ENCODE peak calls at places on chromosomes 7 and 10, in ten cellular contexts. E is fibroblast of the aortic adventitia; J is CD8-positive, alpha-beta T cell; N is left lung; X is HepG2; A is right lobe of liver; Q is mesendoderm; F is astrocyte; D is CD8-positive, alpha-beta memory T cell; Z is upper lobe of right lung. L is an unnamed sample.

GRCh38 chr7:157211710-157212109 is 73.0 kb downstream of the UBE3C start:
- DNase-seq in E (peak; percentile 45), D (no peak), N (no peak), A (no peak), X (no peak), Z (no peak), F (peak; percentile 94), J (no peak), Q (no peak), L (no peak)

GRCh38 chr7:155790666-155791065 is 21.6 kb downstream of the SHH start:
- DNase-seq in E (no peak), Q (no peak), A (no peak), D (no peak), Z (no peak), F (no peak), J (no peak), N (no peak), X (no peak), L (peak; percentile 21)

GRCh38 chr10:30639946-30640786 is 10.6 kb upstream of the LYZL2 start:
- DNase-seq in E (peak; percentile 86), J (no peak), N (no peak), Q (peak; percentile 60), Z (no peak), X (peak; percentile 53), A (no peak), D (peak; percentile 6), F (peak; percentile 36), L (no peak)

GRCh38 chr10:86356306-86356705 is 10.3 kb downstream of the GRID1 start:
- DNase-seq in Z (no peak), F (no peak), N (no peak), X (no peak), Q (no peak), D (no peak), E (no peak), A (no peak), J (no peak), L (peak; percentile 69)

GRCh38 chr10:34491666-34492065 is 323.4 kb downstream of the PARD3 start:
- DNase-seq in N (no peak), Z (no peak), A (no peak), X (no peak), D (no peak), J (no peak), F (peak; percentile 6), E (no peak), Q (no peak), L (no peak)

GRCh38 chr7:27082171-27082570 is 13.6 kb downstream of the HOXA1 start:
- DNase-seq in X (no peak), N (no peak), D (no peak), A (no peak), E (no peak), F (no peak), Z (no peak), J (no peak), Q (no peak), L (no peak)

GRCh38 chr7:133139350-133139749 is 57.5 kb upstream of the CHCHD3 start:
- DNase-seq in J (no peak), N (no peak), A (no peak), X (peak; percentile 52), Z (no peak), E (peak; percentile 50), D (no peak), Q (peak; percentile 89), F (peak; percentile 35), L (no peak)

GRCh38 chr7:77258593-77258992 is 59.0 kb upstream of the FGL2 start:
- DNase-seq in N (no peak), Z (no peak), A (no peak), Q (no peak), J (no peak), E (no peak), F (no peak), D (no peak), X (no peak), L (no peak)

GRCh38 chr10:92656266-92656961 is 33.3 kb upstream of the HHEX start:
- DNase-seq in Q (no peak), Z (no peak), X (no peak), N (no peak), A (no peak), J (no peak), D (no peak), F (no peak), E (no peak), L (no peak)

GRCh38 chr7:80135306-80136104 is 874 bp downstream of the GNAI1 start:
- DNase-seq in E (peak; percentile 43), D (no peak), J (peak; percentile 56), A (no peak), N (no peak), Q (peak; percentile 53), Z (no peak), F (peak; percentile 26), X (no peak), L (no peak)

GRCh38 chr10:45424668-45425404 is 50.8 kb downstream of the ALOX5 start:
- DNase-seq in X (no peak), D (no peak), Z (peak; percentile 57), F (no peak), A (no peak), J (no peak), E (no peak), N (peak; percentile 66), Q (no peak), L (peak; percentile 80)

GRCh38 chr10:61786728-61787127 is 114.8 kb upstream of the ARID5B start:
- DNase-seq in X (no peak), N (no peak), J (no peak), F (peak; percentile 81), Z (no peak), E (peak; percentile 91), Q (no peak), A (no peak), D (no peak), L (no peak)

GRCh38 chr10:62718585-62718984 is 85.9 kb upstream of the ADO start:
- DNase-seq in J (no peak), D (no peak), Q (no peak), E (no peak), F (no peak), A (no peak), X (peak; percentile 53), Z (no peak), N (no peak), L (no peak)

GRCh38 chr10:78634389-78634815 is 434.4 kb upstream of the ZMIZ1 start:
- DNase-seq in Z (no peak), D (no peak), Q (peak; percentile 83), A (no peak), J (no peak), N (no peak), X (no peak), E (peak; percentile 76), F (peak; percentile 76), L (no peak)

GRCh38 chr10:58237014-58237830 is 30.5 kb downstream of the IPMK start:
- DNase-seq in D (no peak), A (no peak), N (no peak), J (no peak), E (peak; percentile 90), F (peak; percentile 95), Z (no peak), X (peak; percentile 78), Q (peak; percentile 70), L (no peak)
- H3K4me3 ChIP-seq in D (no peak overlapping the region), A (no peak overlapping the region), N (no peak overlapping the region), J (no peak overlapping the region), E (no peak overlapping the region), F (no peak overlapping the region), Z (no peak overlapping the region), X (no peak overlapping the region), Q (no peak overlapping the region), L (no peak overlapping the region)

DNA sequence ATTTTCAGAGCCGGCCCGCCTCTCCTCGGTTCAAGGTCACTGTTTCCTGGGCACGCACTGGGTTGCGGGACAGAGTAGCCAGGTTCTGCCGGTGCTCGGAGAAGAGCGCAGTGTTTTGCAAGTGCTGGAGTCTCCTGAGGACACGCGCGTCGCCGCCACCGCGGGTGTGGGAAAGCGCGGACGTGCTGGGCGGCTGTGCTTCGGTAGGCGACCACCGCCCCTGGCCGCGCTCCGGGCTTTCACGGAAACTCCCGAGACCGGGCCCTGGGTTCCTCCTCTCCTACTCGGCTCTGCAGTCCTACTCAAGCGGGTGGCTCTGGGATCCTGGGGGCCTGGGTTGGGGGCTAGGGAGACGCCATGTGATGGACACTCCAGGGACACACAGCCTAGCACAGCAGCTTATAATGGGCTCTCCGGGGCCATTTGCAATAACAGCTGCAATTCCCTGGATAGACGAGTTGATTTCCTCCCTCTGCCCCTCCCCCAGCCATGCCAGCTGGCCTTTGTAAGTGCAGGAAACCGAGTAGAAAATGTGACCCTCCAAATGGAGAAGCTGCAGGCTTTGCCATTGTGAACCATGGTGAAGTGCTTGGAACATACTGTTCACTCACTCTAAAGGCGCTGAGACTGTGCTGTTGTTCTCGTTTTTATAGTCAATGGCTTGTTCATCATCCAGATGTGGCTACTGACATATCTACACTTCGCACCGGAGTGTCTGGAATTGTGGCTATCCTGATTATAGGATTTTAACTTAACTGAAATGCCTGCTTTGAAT is 2.1 kb downstream of the FRAT1 start:
- DNase-seq in J (no peak), D (no peak), X (no peak), N (peak; percentile 89), E (no peak), Z (peak; percentile 73), F (no peak), A (peak; percentile 79), Q (peak; percentile 53), L (peak; percentile 88)
- H3K4me3 ChIP-seq in J (peak overlapping the region; percentile 79), D (peak overlapping the region; percentile 70), X (peak overlapping the region; percentile 84), N (peak overlapping the region; percentile 81), E (peak overlapping the region; percentile 81), Z (peak overlapping the region; percentile 73), F (no peak overlapping the region), A (peak overlapping the region; percentile 70), Q (no peak overlapping the region), L (peak overlapping the region; percentile 96)

DNA sequence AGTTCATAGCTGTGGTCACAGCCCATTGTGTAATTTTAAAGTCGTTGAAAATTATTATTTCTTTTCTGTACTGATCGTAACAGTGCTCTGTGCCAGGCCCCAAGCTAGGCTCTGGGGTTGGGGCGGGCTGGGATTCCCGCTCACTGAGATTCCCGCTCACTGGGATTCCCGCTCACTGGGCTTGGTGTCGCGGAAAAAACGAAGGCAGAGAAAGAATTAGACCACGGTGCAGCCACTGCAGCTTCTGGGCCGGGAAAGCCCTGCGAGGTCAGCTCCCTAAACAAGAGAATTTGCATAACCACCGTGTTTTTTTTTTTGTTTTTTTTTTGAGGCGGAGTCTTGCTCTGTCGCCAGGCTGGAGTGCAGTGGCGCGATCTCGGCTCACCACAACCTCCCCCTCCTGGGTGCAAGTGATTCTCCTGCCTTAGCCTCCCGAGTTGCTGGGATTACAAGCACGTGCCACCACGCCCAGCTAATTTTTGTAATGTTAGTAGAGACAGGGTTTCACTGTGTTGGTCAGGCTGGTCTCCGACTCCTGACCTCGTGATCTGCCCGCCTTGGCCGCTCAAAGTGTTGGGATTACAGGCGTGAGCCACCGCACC is 31.2 kb downstream of the FOXK1 start:
- DNase-seq in Z (peak; percentile 70), J (no peak), D (no peak), N (peak; percentile 80), A (no peak), Q (no peak), E (no peak), X (no peak), F (peak; percentile 59), L (no peak)
- H3K4me3 ChIP-seq in Z (no peak overlapping the region), J (no peak overlapping the region), D (no peak overlapping the region), N (peak overlapping the region; percentile 3), A (no peak overlapping the region), Q (no peak overlapping the region), E (no peak overlapping the region), X (no peak overlapping the region), F (no peak overlapping the region), L (no peak overlapping the region)

DNA sequence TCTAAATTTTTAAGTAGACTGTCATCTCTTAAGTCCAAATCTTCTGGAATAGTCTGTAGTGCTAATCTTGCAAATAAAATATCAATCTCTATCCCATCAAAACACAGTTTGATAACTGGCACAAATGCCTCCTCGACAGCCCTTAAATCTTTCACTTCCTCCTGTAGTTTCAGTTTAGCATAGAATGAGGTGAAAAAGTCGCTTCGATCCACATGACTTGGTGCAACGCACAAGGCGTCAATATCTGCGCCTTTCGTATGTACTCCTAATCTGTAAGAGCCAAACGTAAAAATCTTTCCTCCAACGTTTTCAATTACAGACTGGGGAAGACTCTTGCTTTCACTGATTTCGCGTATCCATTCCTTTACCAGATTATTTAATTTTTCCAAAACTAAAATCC is 603 bp downstream of the PAPOLB start:
- DNase-seq in A (no peak), Z (no peak), X (no peak), N (no peak), D (no peak), E (no peak), Q (no peak), F (no peak), J (no peak), L (no peak)
- H3K4me3 ChIP-seq in A (no peak overlapping the region), Z (no peak overlapping the region), X (no peak overlapping the region), N (peak overlapping the region; percentile 6), D (no peak overlapping the region), E (no peak overlapping the region), Q (no peak overlapping the region), F (no peak overlapping the region), J (peak overlapping the region; percentile 30), L (no peak overlapping the region)

L was measured in spleen.